ENCODE peak calls at places on chromosomes 7 and 10, in seven cellular contexts. S is GM12864, R is stomach, J is AG09309, K is GM13976, M is left lung, G is A673. O is an unnamed sample.

GRCh38 chr10:60414877-60415585 is 25.4 kb upstream of the ANK3 start:
- DNase-seq in S (no peak), R (no peak), J (peak), K (no peak), M (no peak), G (peak), O (peak)

GRCh38 chr7:93890041-93890463 is 501 bp downstream of the TFPI2 start:
- DNase-seq in S (no peak), R (no peak), J (no peak), K (peak), M (no peak), G (peak), O (peak)

GRCh38 chr7:151276651-151277590 is 28.4 kb upstream of the SMARCD3 start:
- DNase-seq in S (no peak), R (peak), J (no peak), K (peak), M (peak), G (peak), O (peak)

GRCh38 chr10:132536241-132536963 is 1.2 kb upstream of the INPP5A start:
- DNase-seq in S (no peak), R (peak), J (no peak), K (peak), M (peak), G (no peak), O (peak)

GRCh38 chr10:55287346-55287745 is 486.3 kb upstream of the PCDH15 start:
- DNase-seq in S (no peak), R (no peak), J (no peak), K (no peak), M (no peak), G (no peak), O (no peak)

GRCh38 chr10:112700401-112700800 is 249.6 kb upstream of the TCF7L2 start:
- DNase-seq in S (no peak), R (no peak), J (no peak), K (no peak), M (no peak), G (no peak), O (no peak)

GRCh38 chr10:80131499-80131901 is 1.0 kb upstream of the PLAC9 start:
- DNase-seq in S (no peak), R (no peak), J (no peak), K (no peak), M (no peak), G (no peak), O (peak)

GRCh38 chr10:60335708-60336107 is 54.0 kb downstream of the ANK3 start:
- DNase-seq in S (no peak), R (no peak), J (no peak), K (no peak), M (no peak), G (no peak), O (peak)

GRCh38 chr7:93043393-93043985 is 74.3 kb downstream of the SAMD9 start:
- DNase-seq in S (no peak), R (no peak), J (peak), K (no peak), M (no peak), G (peak), O (peak)

GRCh38 chr10:70192325-70192966 is 22.1 kb upstream of the SAR1A start:
- DNase-seq in S (no peak), R (peak), J (peak), K (no peak), M (no peak), G (peak), O (no peak)

GRCh38 chr7:27116019-27116411 is 13.5 kb upstream of the HOXA2 start:
- DNase-seq in S (no peak), R (no peak), J (no peak), K (no peak), M (no peak), G (no peak), O (no peak)

GRCh38 chr7:157831143-157831900 is 494.5 kb downstream of the DNAJB6 start:
- DNase-seq in S (no peak), R (no peak), J (no peak), K (no peak), M (no peak), G (no peak), O (no peak)

GRCh38 chr10:6119962-6120361 is 31.1 kb downstream of the RBM17 start:
- DNase-seq in S (no peak), R (no peak), J (no peak), K (no peak), M (no peak), G (no peak), O (no peak)

GRCh38 chr7:35754741-35755140 is 46.1 kb upstream of the SEPTIN7 start:
- DNase-seq in S (no peak), R (no peak), J (no peak), K (no peak), M (no peak), G (peak), O (no peak)

GRCh38 chr7:35755711-35756110 is 45.1 kb upstream of the SEPTIN7 start:
- DNase-seq in S (no peak), R (no peak), J (no peak), K (no peak), M (no peak), G (no peak), O (no peak)

GRCh38 chr7:35757574-35757973 is 43.3 kb upstream of the SEPTIN7 start:
- DNase-seq in S (no peak), R (no peak), J (no peak), K (no peak), M (no peak), G (no peak), O (no peak)

GRCh38 chr7:35760082-35760770 is 40.6 kb upstream of the SEPTIN7 start:
- DNase-seq in S (no peak), R (no peak), J (no peak), K (no peak), M (no peak), G (no peak), O (no peak)

GRCh38 chr7:35758421-35758820 is 42.4 kb upstream of the SEPTIN7 start:
- DNase-seq in S (no peak), R (no peak), J (no peak), K (no peak), M (no peak), G (no peak), O (peak)
- TF ChIP-seq CTCF in S (peak), R (no peak), J (no peak), K (no peak), M (no peak), G (no peak), O (peak)

GRCh38 chr10:120630266-120630665 is 173.2 kb downstream of the PLPP4 start:
- DNase-seq in S (no peak), R (no peak), J (no peak), K (no peak), M (no peak), G (no peak), O (peak)

GRCh38 chr10:120632936-120633335 is 175.9 kb downstream of the PLPP4 start:
- DNase-seq in S (no peak), R (no peak), J (no peak), K (no peak), M (no peak), G (no peak), O (no peak)

GRCh38 chr10:120632047-120632446 is 175.0 kb downstream of the PLPP4 start:
- DNase-seq in S (no peak), R (no peak), J (no peak), K (no peak), M (no peak), G (no peak), O (no peak)

GRCh38 chr10:120634629-120635028 is 177.6 kb downstream of the PLPP4 start:
- DNase-seq in S (no peak), R (no peak), J (no peak), K (no peak), M (no peak), G (peak), O (peak)
- TF ChIP-seq CTCF in S (peak), R (no peak), J (peak), K (no peak), M (no peak), G (peak), O (peak)

GRCh38 chr7:110129159-110129558 is 961.8 kb upstream of the LRRN3 start:
- DNase-seq in S (no peak), R (no peak), J (no peak), K (no peak), M (no peak), G (no peak), O (no peak)

GRCh38 chr7:110131344-110131743 is 959.6 kb upstream of the LRRN3 start:
- DNase-seq in S (no peak), R (no peak), J (no peak), K (no peak), M (no peak), G (no peak), O (no peak)

DNA sequence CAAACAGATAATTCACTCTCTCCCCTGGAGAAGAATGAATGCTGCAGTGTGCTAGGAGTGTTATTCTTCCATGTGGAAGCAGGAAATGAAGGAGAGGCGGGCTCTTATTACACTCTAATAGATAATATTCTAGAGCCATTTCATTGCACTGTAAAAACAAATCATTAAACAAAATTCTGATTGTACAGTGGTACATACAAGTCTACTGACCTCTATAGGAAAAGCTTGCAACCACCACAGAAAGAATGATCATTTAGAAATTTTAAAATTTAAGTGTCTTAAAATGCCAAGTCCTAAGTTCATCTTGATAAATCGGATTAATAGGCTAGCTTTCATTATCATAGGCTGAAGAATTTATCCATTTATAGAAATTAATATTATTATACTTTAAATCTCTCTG is 960.3 kb upstream of the LRRN3 start:
- DNase-seq in S (no peak), R (no peak), J (no peak), K (no peak), M (no peak), G (no peak), O (no peak)
- TF ChIP-seq CTCF in S (no peak), R (no peak), J (no peak), K (no peak), M (no peak), G (peak), O (no peak)

GRCh38 chr7:42099076-42099836 is 137.8 kb downstream of the GLI3 start:
- DNase-seq in S (no peak), R (no peak), J (no peak), K (no peak), M (no peak), G (no peak), O (no peak)

GRCh38 chr7:42096262-42096661 is 140.7 kb downstream of the GLI3 start:
- DNase-seq in S (no peak), R (no peak), J (no peak), K (no peak), M (no peak), G (no peak), O (no peak)

GRCh38 chr7:42096681-42097637 is 140.1 kb downstream of the GLI3 start:
- DNase-seq in S (no peak), R (peak), J (peak), K (no peak), M (no peak), G (peak), O (no peak)

GRCh38 chr7:42095791-42096190 is 141.2 kb downstream of the GLI3 start:
- DNase-seq in S (no peak), R (no peak), J (no peak), K (no peak), M (no peak), G (peak), O (no peak)

GRCh38 chr7:42097756-42098155 is 139.3 kb downstream of the GLI3 start:
- DNase-seq in S (no peak), R (no peak), J (peak), K (no peak), M (no peak), G (peak), O (no peak)
- TF ChIP-seq CTCF in S (no peak), R (no peak), J (peak), K (no peak), M (no peak), G (peak), O (peak)

DNA sequence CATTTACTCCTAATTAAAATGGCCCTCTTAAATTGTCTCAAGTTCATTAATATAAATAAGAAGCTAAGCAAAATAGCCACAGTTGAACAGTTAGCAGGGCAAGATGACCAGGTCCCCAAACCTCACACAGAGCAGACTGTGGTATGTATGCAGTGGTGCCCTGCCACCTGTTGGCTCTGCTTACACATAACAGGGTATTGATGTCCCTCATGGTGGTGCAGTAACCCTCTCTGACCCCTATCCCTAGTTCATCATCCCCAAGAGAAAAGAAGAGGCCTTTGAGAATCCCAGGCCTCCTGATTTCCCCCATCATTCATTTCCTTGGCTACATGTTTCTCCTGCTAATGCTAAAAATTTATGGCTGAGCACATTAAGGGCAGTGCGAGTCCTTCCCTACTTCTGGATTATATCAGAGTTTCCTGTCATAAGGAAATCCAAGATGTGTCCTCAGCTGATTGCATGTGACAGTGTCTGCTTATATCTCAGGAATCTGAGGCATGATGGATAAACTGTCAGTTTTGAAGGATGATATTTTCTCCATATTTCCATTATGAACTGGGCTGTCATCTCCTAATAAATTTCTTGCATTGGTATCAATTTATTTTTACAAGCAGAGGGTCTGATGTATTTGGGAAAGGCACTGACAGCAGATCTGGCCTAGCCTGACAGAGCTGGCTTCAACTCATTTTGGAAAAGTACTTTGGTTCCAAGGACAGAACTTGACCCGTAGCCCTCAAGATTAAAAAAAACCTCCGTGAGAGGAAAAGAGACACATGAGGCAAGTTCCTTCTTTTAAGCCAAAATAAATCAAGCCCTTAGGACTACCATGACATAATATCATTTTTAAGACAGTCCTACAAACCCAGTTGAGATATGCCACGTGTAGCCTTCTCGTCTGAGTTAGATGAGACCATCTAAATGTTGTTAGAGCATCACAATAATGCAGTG is 880.6 kb downstream of the LRMDA start:
- DNase-seq in S (no peak), R (peak), J (no peak), K (peak), M (no peak), G (peak), O (peak)
- TF ChIP-seq CTCF in S (peak), R (no peak), J (peak), K (peak), M (peak), G (peak), O (peak)

DNA sequence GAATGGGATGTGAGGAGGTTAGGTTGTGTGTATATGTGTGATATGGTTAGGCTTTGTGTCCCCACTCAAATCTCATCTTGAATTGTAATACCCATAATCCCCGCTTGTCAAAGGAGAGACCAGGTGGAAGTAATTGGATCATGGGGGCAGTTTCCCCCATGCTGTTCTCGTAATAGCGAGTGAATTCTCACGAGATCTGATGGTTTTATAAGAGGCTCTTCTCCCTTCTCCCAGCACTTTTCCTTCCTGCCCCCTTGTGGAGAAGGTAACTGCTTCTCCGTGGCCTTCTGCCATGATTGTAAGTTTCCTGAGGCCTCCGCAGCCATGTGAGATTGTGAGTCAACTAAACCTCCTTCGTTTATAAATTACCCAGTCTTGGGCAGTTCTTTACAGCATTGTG is 47.3 kb downstream of the NPVF start:
- DNase-seq in S (no peak), R (no peak), J (no peak), K (no peak), M (no peak), G (peak), O (peak)
- TF ChIP-seq CTCF in S (peak), R (no peak), J (peak), K (no peak), M (no peak), G (peak), O (peak)

GRCh38 chr7:138459300-138460175 is 521 bp upstream of the TRIM24 start:
- DNase-seq in S (peak), R (peak), J (no peak), K (peak), M (peak), G (no peak), O (peak)
- TF ChIP-seq CTCF in S (no peak), R (no peak), J (peak), K (no peak), M (peak), G (no peak), O (no peak)

GRCh38 chr10:28095791-28096367 is 97.0 kb upstream of the ODAD2 start:
- DNase-seq in S (no peak), R (no peak), J (no peak), K (no peak), M (no peak), G (no peak), O (no peak)

GRCh38 chr10:28091913-28092312 is 93.0 kb upstream of the ODAD2 start:
- DNase-seq in S (no peak), R (no peak), J (no peak), K (no peak), M (no peak), G (no peak), O (no peak)

GRCh38 chr10:28094121-28094520 is 95.2 kb upstream of the ODAD2 start:
- DNase-seq in S (no peak), R (no peak), J (no peak), K (no peak), M (no peak), G (no peak), O (no peak)

GRCh38 chr10:28097633-28098032 is 98.8 kb upstream of the ODAD2 start:
- DNase-seq in S (no peak), R (no peak), J (no peak), K (no peak), M (no peak), G (no peak), O (no peak)
- TF ChIP-seq CTCF in S (no peak), R (no peak), J (no peak), K (no peak), M (no peak), G (no peak), O (peak)

O was measured in GM23338.